ENCODE peak calls at places on chromosomes 7 and 10, in five cellular contexts. One of them, this sample, is unnamed.

GRCh38 chr7:34823650-34824258 is 165.7 kb downstream of the NPSR1 start:
- DNase-seq in SK-N-SH: peak; percentile 66
- DNase-seq in GM12878: no peak
- DNase-seq in GM12891: peak; percentile 26
- DNase-seq in HepG2: peak; percentile 22
- DNase-seq in this sample: peak; percentile 23

GRCh38 chr10:31374146-31374696 is 55.2 kb downstream of the ZEB1 start:
- DNase-seq in SK-N-SH: no peak
- DNase-seq in GM12878: no peak
- DNase-seq in GM12891: no peak
- DNase-seq in HepG2: no peak
- DNase-seq in this sample: no peak

GRCh38 chr7:1513657-1514095 is 9.5 kb upstream of the INTS1 start:
- DNase-seq in SK-N-SH: no peak
- DNase-seq in GM12878: no peak
- DNase-seq in GM12891: no peak
- DNase-seq in HepG2: no peak
- DNase-seq in this sample: no peak

GRCh38 chr10:24465899-24466615 is 257.1 kb downstream of the KIAA1217 start:
- DNase-seq in SK-N-SH: no peak
- DNase-seq in GM12878: peak; percentile 45
- DNase-seq in GM12891: no peak
- DNase-seq in HepG2: peak; percentile 92
- DNase-seq in this sample: no peak

GRCh38 chr10:132289439-132289838 is 18.3 kb downstream of the STK32C start:
- DNase-seq in SK-N-SH: no peak
- DNase-seq in GM12878: no peak
- DNase-seq in GM12891: no peak
- DNase-seq in HepG2: no peak
- DNase-seq in this sample: no peak

GRCh38 chr7:156969972-156970420 is 20.5 kb downstream of the NOM1 start:
- DNase-seq in SK-N-SH: no peak
- DNase-seq in GM12878: no peak
- DNase-seq in GM12891: no peak
- DNase-seq in HepG2: no peak
- DNase-seq in this sample: no peak

GRCh38 chr7:118794419-118794818 is 569.9 kb downstream of the ANKRD7 start:
- DNase-seq in SK-N-SH: no peak
- DNase-seq in GM12878: no peak
- DNase-seq in GM12891: no peak
- DNase-seq in HepG2: no peak
- DNase-seq in this sample: no peak

GRCh38 chr7:81499262-81500116 is 270.4 kb downstream of the HGF start:
- DNase-seq in SK-N-SH: peak; percentile 47
- DNase-seq in GM12878: peak; percentile 28
- DNase-seq in GM12891: no peak
- DNase-seq in HepG2: peak; percentile 63
- DNase-seq in this sample: no peak

GRCh38 chr10:89515031-89515841 is 20.2 kb downstream of the SLC16A12 start:
- DNase-seq in SK-N-SH: no peak
- DNase-seq in GM12878: no peak
- DNase-seq in GM12891: no peak
- DNase-seq in HepG2: no peak
- DNase-seq in this sample: no peak

GRCh38 chr7:82600601-82601000 is 157.0 kb upstream of the CACNA2D1 start:
- DNase-seq in SK-N-SH: no peak
- DNase-seq in GM12878: no peak
- DNase-seq in GM12891: no peak
- DNase-seq in HepG2: no peak
- DNase-seq in this sample: no peak

GRCh38 chr10:125263551-125263950 is 103.2 kb upstream of the CTBP2 start:
- DNase-seq in SK-N-SH: no peak
- DNase-seq in GM12878: no peak
- DNase-seq in GM12891: no peak
- DNase-seq in HepG2: peak; percentile 5
- DNase-seq in this sample: no peak

GRCh38 chr10:111762114-111762513 is 421.5 kb downstream of the GPAM start:
- DNase-seq in SK-N-SH: no peak
- DNase-seq in GM12878: no peak
- DNase-seq in GM12891: no peak
- DNase-seq in HepG2: no peak
- DNase-seq in this sample: no peak

GRCh38 chr10:133532871-133533270 is 5.7 kb downstream of the CYP2E1 start:
- DNase-seq in SK-N-SH: no peak
- DNase-seq in GM12878: no peak
- DNase-seq in GM12891: no peak
- DNase-seq in HepG2: no peak
- DNase-seq in this sample: no peak

GRCh38 chr7:6385110-6385792 is 62.5 kb downstream of the DAGLB start:
- DNase-seq in SK-N-SH: no peak
- DNase-seq in GM12878: no peak
- DNase-seq in GM12891: no peak
- DNase-seq in HepG2: peak; percentile 91
- DNase-seq in this sample: no peak

GRCh38 chr10:44125879-44126675 is 258.8 kb downstream of the CXCL12 start:
- DNase-seq in SK-N-SH: no peak
- DNase-seq in GM12878: no peak
- DNase-seq in GM12891: no peak
- DNase-seq in HepG2: no peak
- DNase-seq in this sample: no peak

GRCh38 chr7:134632937-134633540 is 13.6 kb upstream of the BPGM start:
- DNase-seq in SK-N-SH: peak; percentile 34
- DNase-seq in GM12878: no peak
- DNase-seq in GM12891: no peak
- DNase-seq in HepG2: peak; percentile 44
- DNase-seq in this sample: no peak

GRCh38 chr10:65497837-65498236 is 1428.0 kb upstream of the LRRTM3 start:
- DNase-seq in SK-N-SH: no peak
- DNase-seq in GM12878: no peak
- DNase-seq in GM12891: no peak
- DNase-seq in HepG2: no peak
- DNase-seq in this sample: no peak

GRCh38 chr7:82677493-82677892 is 233.9 kb upstream of the CACNA2D1 start:
- DNase-seq in SK-N-SH: no peak
- DNase-seq in GM12878: no peak
- DNase-seq in GM12891: no peak
- DNase-seq in HepG2: no peak
- DNase-seq in this sample: no peak

GRCh38 chr10:74683621-74684114 is 142.7 kb upstream of the KAT6B start:
- DNase-seq in SK-N-SH: no peak
- DNase-seq in GM12878: no peak
- DNase-seq in GM12891: no peak
- DNase-seq in HepG2: peak; percentile 9
- DNase-seq in this sample: no peak

GRCh38 chr7:2520131-2520807 is 695 bp downstream of the LFNG start:
- DNase-seq in SK-N-SH: peak; percentile 90
- DNase-seq in GM12878: no peak
- DNase-seq in GM12891: no peak
- DNase-seq in HepG2: no peak
- DNase-seq in this sample: no peak

GRCh38 chr10:4041531-4042096 is 256.6 kb upstream of the KLF6 start:
- DNase-seq in SK-N-SH: no peak
- DNase-seq in GM12878: no peak
- DNase-seq in GM12891: no peak
- DNase-seq in HepG2: no peak
- DNase-seq in this sample: no peak

GRCh38 chr10:128875030-128875744 is 591.9 kb upstream of the MGMT start:
- DNase-seq in SK-N-SH: no peak
- DNase-seq in GM12878: no peak
- DNase-seq in GM12891: no peak
- DNase-seq in HepG2: no peak
- DNase-seq in this sample: no peak

GRCh38 chr7:151249732-151250072 is 1.2 kb upstream of the SMARCD3 start:
- DNase-seq in SK-N-SH: peak; percentile 60
- DNase-seq in GM12878: no peak
- DNase-seq in GM12891: no peak
- DNase-seq in HepG2: no peak
- DNase-seq in this sample: no peak

GRCh38 chr7:28157826-28158416 is 22.7 kb downstream of the JAZF1 start:
- DNase-seq in SK-N-SH: no peak
- DNase-seq in GM12878: no peak
- DNase-seq in GM12891: no peak
- DNase-seq in HepG2: no peak
- DNase-seq in this sample: no peak

GRCh38 chr7:137879357-137880158 is 32.8 kb upstream of the DGKI start:
- DNase-seq in SK-N-SH: no peak
- DNase-seq in GM12878: no peak
- DNase-seq in GM12891: no peak
- DNase-seq in HepG2: no peak
- DNase-seq in this sample: no peak

GRCh38 chr10:71767420-71768035 is 5.8 kb downstream of the VSIR start:
- DNase-seq in SK-N-SH: no peak
- DNase-seq in GM12878: no peak
- DNase-seq in GM12891: no peak
- DNase-seq in HepG2: peak; percentile 42
- DNase-seq in this sample: no peak

GRCh38 chr10:74394416-74394969 is 243.5 kb downstream of the ADK start:
- DNase-seq in SK-N-SH: no peak
- DNase-seq in GM12878: no peak
- DNase-seq in GM12891: no peak
- DNase-seq in HepG2: no peak
- DNase-seq in this sample: no peak

GRCh38 chr10:18683427-18683826 is 24.2 kb downstream of the ARL5B start:
- DNase-seq in SK-N-SH: no peak
- DNase-seq in GM12878: no peak
- DNase-seq in GM12891: no peak
- DNase-seq in HepG2: no peak
- DNase-seq in this sample: no peak

GRCh38 chr7:45573636-45574470 is at the start of gene ADCY1:
- DNase-seq in SK-N-SH: peak; percentile 99
- DNase-seq in GM12878: no peak
- DNase-seq in GM12891: peak; percentile 73
- DNase-seq in HepG2: no peak
- DNase-seq in this sample: peak; percentile 85

DNA sequence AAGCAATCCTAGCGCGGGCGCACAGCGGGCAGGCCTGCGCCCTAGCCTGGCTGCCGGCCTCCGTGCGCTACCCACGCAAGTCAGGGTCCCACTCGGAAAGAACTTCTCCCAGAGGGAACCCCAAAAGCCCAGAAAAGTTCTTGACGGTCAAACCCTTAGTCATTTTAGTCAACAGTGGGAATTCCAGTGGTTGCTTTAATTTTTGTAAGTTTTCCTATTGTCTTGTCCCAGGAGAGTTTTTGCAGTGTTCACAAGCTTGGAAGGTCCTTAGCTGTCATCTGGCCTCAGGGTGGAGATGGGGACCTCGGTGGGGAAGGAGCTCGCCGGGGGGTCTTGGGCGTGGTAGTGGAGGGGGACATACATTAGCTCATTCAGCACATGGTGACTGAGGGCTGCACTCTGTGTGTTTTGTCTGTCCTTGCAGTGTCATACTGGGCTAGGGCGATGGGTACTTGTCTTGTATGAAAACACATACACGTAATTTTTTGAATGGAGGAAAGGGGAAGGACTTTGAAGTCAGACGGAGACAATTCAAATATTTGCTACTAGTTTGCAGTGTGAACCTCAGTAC is 727 bp downstream of the MINDY4 start:
- DNase-seq in SK-N-SH: peak; percentile 65
- DNase-seq in GM12878: no peak
- DNase-seq in GM12891: no peak
- DNase-seq in HepG2: no peak
- DNase-seq in this sample: no peak
- TF ChIP-seq TAF1 in SK-N-SH: no peak
- TF ChIP-seq TAF1 in GM12878: no peak
- TF ChIP-seq TAF1 in GM12891: no peak
- TF ChIP-seq TAF1 in HepG2: no peak
- TF ChIP-seq TAF1 in this sample: no peak

GRCh38 chr7:18354108-18354507 is 141.4 kb upstream of the HDAC9 start:
- DNase-seq in SK-N-SH: no peak
- DNase-seq in GM12878: no peak
- DNase-seq in GM12891: no peak
- DNase-seq in HepG2: no peak
- DNase-seq in this sample: no peak

GRCh38 chr7:18352339-18353255 is 143.0 kb upstream of the HDAC9 start:
- DNase-seq in SK-N-SH: peak; percentile 59
- DNase-seq in GM12878: no peak
- DNase-seq in GM12891: no peak
- DNase-seq in HepG2: peak; percentile 5
- DNase-seq in this sample: no peak

GRCh38 chr7:18354686-18355085 is 140.9 kb upstream of the HDAC9 start:
- DNase-seq in SK-N-SH: no peak
- DNase-seq in GM12878: no peak
- DNase-seq in GM12891: no peak
- DNase-seq in HepG2: no peak
- DNase-seq in this sample: no peak

GRCh38 chr7:18357691-18358090 is 137.9 kb upstream of the HDAC9 start:
- DNase-seq in SK-N-SH: no peak
- DNase-seq in GM12878: no peak
- DNase-seq in GM12891: no peak
- DNase-seq in HepG2: no peak
- DNase-seq in this sample: no peak

DNA sequence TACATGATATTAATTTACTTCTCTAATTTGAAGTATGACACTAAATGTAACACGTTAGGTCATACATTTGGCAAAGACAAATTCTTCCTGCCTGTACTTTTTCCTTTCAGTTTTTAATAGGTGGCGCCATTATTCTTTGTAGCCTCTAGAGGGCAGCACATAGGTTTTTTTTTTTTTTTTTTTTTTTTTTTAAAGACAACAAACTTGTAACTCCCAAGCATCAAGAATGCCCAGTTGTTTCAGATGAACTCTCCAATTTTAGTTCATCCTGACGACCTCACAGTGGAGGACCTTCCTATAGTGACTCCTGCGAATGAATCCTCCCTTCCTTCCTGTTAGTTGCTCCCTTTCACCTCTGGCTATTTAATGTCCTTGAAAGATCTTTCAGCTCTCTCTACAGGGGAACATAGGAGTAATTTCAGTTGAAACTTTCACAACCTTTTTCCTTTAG is 139.3 kb upstream of the HDAC9 start:
- DNase-seq in SK-N-SH: peak; percentile 34
- DNase-seq in GM12878: no peak
- DNase-seq in GM12891: no peak
- DNase-seq in HepG2: peak; percentile 8
- DNase-seq in this sample: no peak
- TF ChIP-seq TAF1 in SK-N-SH: no peak
- TF ChIP-seq TAF1 in GM12878: no peak
- TF ChIP-seq TAF1 in GM12891: no peak
- TF ChIP-seq TAF1 in HepG2: no peak
- TF ChIP-seq TAF1 in this sample: no peak

GRCh38 chr7:74305987-74306736 is 17.0 kb downstream of the CLIP2 start:
- DNase-seq in SK-N-SH: peak; percentile 48
- DNase-seq in GM12878: no peak
- DNase-seq in GM12891: no peak
- DNase-seq in HepG2: no peak
- DNase-seq in this sample: no peak
- TF ChIP-seq TAF1 in SK-N-SH: no peak
- TF ChIP-seq TAF1 in GM12878: no peak
- TF ChIP-seq TAF1 in GM12891: no peak
- TF ChIP-seq TAF1 in HepG2: no peak
- TF ChIP-seq TAF1 in this sample: no peak

GRCh38 chr7:159013825-159014289 is 130.8 kb downstream of the VIPR2 start:
- DNase-seq in SK-N-SH: no peak
- DNase-seq in GM12878: no peak
- DNase-seq in GM12891: no peak
- DNase-seq in HepG2: no peak
- DNase-seq in this sample: no peak
- TF ChIP-seq TAF1 in SK-N-SH: no peak
- TF ChIP-seq TAF1 in GM12878: no peak
- TF ChIP-seq TAF1 in GM12891: no peak
- TF ChIP-seq TAF1 in HepG2: no peak
- TF ChIP-seq TAF1 in this sample: no peak